ENCODE peak calls at places on chromosomes 2 and 18, in ten cellular contexts. W is WERI-Rb-1; Y is fibroblast of pulmonary artery; H is CD8-positive, alpha-beta T cell; R is naive thymus-derived CD4-positive, alpha-beta T cell; Z is skeletal muscle cell; S is uterus; N is astrocyte of the spinal cord; V is lower leg skin; X is effector memory CD4-positive, alpha-beta T cell. B is an unnamed sample.

GRCh38 chr2:233600361-233600760 is 17.1 kb upstream of the UGT1A8 start:
- DNase-seq in W (no peak), Y (no peak), H (no peak), R (no peak), Z (no peak), S (no peak), N (no peak), V (no peak), X (no peak), B (no peak)

GRCh38 chr2:47065771-47066380 is 89.2 kb downstream of the STPG4 start:
- DNase-seq in W (no peak), Y (peak), H (no peak), R (no peak), Z (peak), S (no peak), N (peak), V (no peak), X (no peak), B (no peak)

GRCh38 chr2:186098821-186099220 is 360.2 kb downstream of the FSIP2 start:
- DNase-seq in W (no peak), Y (peak), H (no peak), R (no peak), Z (no peak), S (no peak), N (peak), V (no peak), X (no peak), B (no peak)

GRCh38 chr2:46171441-46171953 is 125.7 kb upstream of the EPAS1 start:
- DNase-seq in W (no peak), Y (peak), H (no peak), R (no peak), Z (peak), S (no peak), N (peak), V (no peak), X (no peak), B (no peak)

GRCh38 chr2:126503476-126503875 is 152.5 kb upstream of the GYPC start:
- DNase-seq in W (no peak), Y (no peak), H (no peak), R (no peak), Z (no peak), S (no peak), N (no peak), V (no peak), X (no peak), B (no peak)

GRCh38 chr2:72128843-72129227 is 18.8 kb downstream of the CYP26B1 start:
- DNase-seq in W (peak), Y (no peak), H (no peak), R (no peak), Z (no peak), S (no peak), N (no peak), V (no peak), X (no peak), B (no peak)

GRCh38 chr18:46324556-46324955 is 220.4 kb downstream of the HAUS1 start:
- DNase-seq in W (no peak), Y (peak), H (no peak), R (no peak), Z (peak), S (no peak), N (peak), V (no peak), X (no peak), B (peak)

GRCh38 chr2:8456149-8457091 is 225.4 kb upstream of the ID2 start:
- DNase-seq in W (no peak), Y (no peak), H (peak), R (peak), Z (no peak), S (no peak), N (no peak), V (no peak), X (peak), B (peak)

GRCh38 chr2:69639246-69639645 is 4.3 kb downstream of the AAK1 start:
- DNase-seq in W (no peak), Y (no peak), H (no peak), R (no peak), Z (no peak), S (no peak), N (no peak), V (no peak), X (no peak), B (no peak)

GRCh38 chr2:230443540-230443939 is 27.5 kb downstream of the SP100 start:
- DNase-seq in W (no peak), Y (no peak), H (no peak), R (no peak), Z (peak), S (no peak), N (peak), V (no peak), X (no peak), B (no peak)

GRCh38 chr2:136116813-136117390 is 1.0 kb downstream of the CXCR4 start:
- DNase-seq in W (peak), Y (no peak), H (peak), R (peak), Z (no peak), S (no peak), N (no peak), V (no peak), X (peak), B (peak)

GRCh38 chr18:7945882-7946281 is 378.8 kb downstream of the PTPRM start:
- DNase-seq in W (no peak), Y (peak), H (no peak), R (no peak), Z (peak), S (no peak), N (peak), V (no peak), X (no peak), B (no peak)

GRCh38 chr2:63792523-63792922 is 49.2 kb upstream of the UGP2 start:
- DNase-seq in W (no peak), Y (peak), H (no peak), R (no peak), Z (peak), S (no peak), N (peak), V (no peak), X (no peak), B (no peak)

GRCh38 chr2:216478151-216478550 is 20.5 kb upstream of the RPL37A start:
- DNase-seq in W (no peak), Y (peak), H (no peak), R (no peak), Z (peak), S (no peak), N (peak), V (no peak), X (no peak), B (no peak)

GRCh38 chr18:70337139-70337972 is 48.5 kb downstream of the SOCS6 start:
- DNase-seq in W (no peak), Y (peak), H (no peak), R (no peak), Z (peak), S (no peak), N (peak), V (peak), X (no peak), B (no peak)

GRCh38 chr2:11079131-11079824 is 76.0 kb upstream of the SLC66A3 start:
- DNase-seq in W (no peak), Y (no peak), H (no peak), R (no peak), Z (no peak), S (no peak), N (no peak), V (peak), X (no peak), B (no peak)

GRCh38 chr2:59936031-59936430 is 617.4 kb downstream of the BCL11A start:
- DNase-seq in W (no peak), Y (no peak), H (no peak), R (no peak), Z (no peak), S (no peak), N (no peak), V (no peak), X (no peak), B (peak)

GRCh38 chr2:36659872-36660312 is 36.6 kb upstream of the VIT start:
- DNase-seq in W (no peak), Y (no peak), H (no peak), R (no peak), Z (no peak), S (no peak), N (no peak), V (no peak), X (no peak), B (no peak)

GRCh38 chr18:9348766-9349165 is 14.2 kb downstream of the TWSG1 start:
- DNase-seq in W (no peak), Y (no peak), H (no peak), R (no peak), Z (no peak), S (no peak), N (peak), V (no peak), X (no peak), B (no peak)

GRCh38 chr2:223488814-223489213 is 113.3 kb downstream of the SCG2 start:
- DNase-seq in W (peak), Y (peak), H (no peak), R (no peak), Z (no peak), S (peak), N (peak), V (no peak), X (no peak), B (peak)

GRCh38 chr18:453399-453798 is 47.1 kb downstream of the COLEC12 start:
- DNase-seq in W (no peak), Y (no peak), H (no peak), R (no peak), Z (no peak), S (no peak), N (no peak), V (no peak), X (no peak), B (no peak)

GRCh38 chr2:184272040-184272439 is 326.3 kb upstream of the ZNF804A start:
- DNase-seq in W (no peak), Y (no peak), H (no peak), R (no peak), Z (no peak), S (no peak), N (no peak), V (no peak), X (no peak), B (no peak)

GRCh38 chr2:105800036-105800755 is 55.5 kb downstream of the NCK2 start:
- DNase-seq in W (no peak), Y (peak), H (no peak), R (no peak), Z (peak), S (no peak), N (no peak), V (no peak), X (no peak), B (no peak)

GRCh38 chr2:101340141-101340541 is 31.6 kb upstream of the RNF149 start:
- DNase-seq in W (no peak), Y (peak), H (no peak), R (no peak), Z (no peak), S (no peak), N (no peak), V (no peak), X (no peak), B (no peak)

GRCh38 chr2:239249781-239250180 is 151.0 kb downstream of the HDAC4 start:
- DNase-seq in W (no peak), Y (peak), H (no peak), R (no peak), Z (peak), S (peak), N (peak), V (no peak), X (no peak), B (no peak)

GRCh38 chr2:73110622-73111299 is 2.0 kb downstream of the RAB11FIP5 start:
- DNase-seq in W (no peak), Y (no peak), H (no peak), R (no peak), Z (no peak), S (no peak), N (peak), V (no peak), X (no peak), B (no peak)

GRCh38 chr2:84904151-84904550 is 1.3 kb upstream of the TMSB10 start:
- DNase-seq in W (no peak), Y (no peak), H (no peak), R (peak), Z (no peak), S (no peak), N (no peak), V (no peak), X (no peak), B (no peak)

GRCh38 chr2:69975853-69976462 is 14.5 kb upstream of the ASPRV1 start:
- DNase-seq in W (no peak), Y (no peak), H (no peak), R (no peak), Z (no peak), S (no peak), N (no peak), V (no peak), X (no peak), B (no peak)

GRCh38 chr18:69002233-69002632 is 204.4 kb downstream of the CCDC102B start:
- DNase-seq in W (no peak), Y (no peak), H (no peak), R (no peak), Z (no peak), S (no peak), N (no peak), V (no peak), X (no peak), B (peak)

GRCh38 chr2:160388464-160389263 is 104.9 kb downstream of the RBMS1 start:
- DNase-seq in W (no peak), Y (no peak), H (peak), R (peak), Z (no peak), S (no peak), N (no peak), V (peak), X (peak), B (peak)

GRCh38 chr2:33597026-33597425 is 2.1 kb downstream of the FAM98A start:
- DNase-seq in W (no peak), Y (no peak), H (no peak), R (no peak), Z (no peak), S (no peak), N (no peak), V (no peak), X (no peak), B (no peak)
- H3K4me3 ChIP-seq in W (no peak), Y (no peak), H (no peak), R (no peak), Z (peak), S (no peak), N (no peak), V (no peak), X (no peak), B (no peak)

GRCh38 chr2:231687133-231687852 is 21.0 kb upstream of the PTMA start:
- DNase-seq in W (peak), Y (peak), H (peak), R (peak), Z (no peak), S (peak), N (peak), V (no peak), X (peak), B (peak)
- H3K4me3 ChIP-seq in W (peak), Y (no peak), H (no peak), R (no peak), Z (no peak), S (no peak), N (no peak), V (no peak), X (no peak), B (no peak)

GRCh38 chr18:48160622-48161021 is 230.2 kb upstream of the SMAD2 start:
- DNase-seq in W (no peak), Y (no peak), H (no peak), R (no peak), Z (no peak), S (no peak), N (no peak), V (no peak), X (no peak), B (no peak)
- H3K4me3 ChIP-seq in W (no peak), Y (peak), H (no peak), R (no peak), Z (no peak), S (peak), N (peak), V (no peak), X (no peak), B (no peak)

GRCh38 chr2:218896501-218897393 is 16.1 kb downstream of the WNT10A start:
- DNase-seq in W (no peak), Y (no peak), H (peak), R (peak), Z (no peak), S (no peak), N (no peak), V (no peak), X (peak), B (peak)

GRCh38 chr2:218899147-218899546 is 18.5 kb downstream of the WNT10A start:
- DNase-seq in W (no peak), Y (no peak), H (no peak), R (no peak), Z (no peak), S (no peak), N (no peak), V (no peak), X (no peak), B (no peak)

GRCh38 chr2:218898109-218898878 is 17.6 kb downstream of the WNT10A start:
- DNase-seq in W (peak), Y (peak), H (peak), R (peak), Z (no peak), S (peak), N (peak), V (no peak), X (peak), B (no peak)

GRCh38 chr2:218895758-218896500 is 15.3 kb downstream of the WNT10A start:
- DNase-seq in W (no peak), Y (no peak), H (no peak), R (no peak), Z (no peak), S (no peak), N (no peak), V (no peak), X (no peak), B (no peak)

GRCh38 chr2:218897394-218898108 is 16.9 kb downstream of the WNT10A start:
- DNase-seq in W (no peak), Y (no peak), H (no peak), R (peak), Z (no peak), S (no peak), N (no peak), V (no peak), X (no peak), B (no peak)
- H3K4me3 ChIP-seq in W (no peak), Y (no peak), H (peak), R (peak), Z (no peak), S (no peak), N (no peak), V (no peak), X (peak), B (peak)

DNA sequence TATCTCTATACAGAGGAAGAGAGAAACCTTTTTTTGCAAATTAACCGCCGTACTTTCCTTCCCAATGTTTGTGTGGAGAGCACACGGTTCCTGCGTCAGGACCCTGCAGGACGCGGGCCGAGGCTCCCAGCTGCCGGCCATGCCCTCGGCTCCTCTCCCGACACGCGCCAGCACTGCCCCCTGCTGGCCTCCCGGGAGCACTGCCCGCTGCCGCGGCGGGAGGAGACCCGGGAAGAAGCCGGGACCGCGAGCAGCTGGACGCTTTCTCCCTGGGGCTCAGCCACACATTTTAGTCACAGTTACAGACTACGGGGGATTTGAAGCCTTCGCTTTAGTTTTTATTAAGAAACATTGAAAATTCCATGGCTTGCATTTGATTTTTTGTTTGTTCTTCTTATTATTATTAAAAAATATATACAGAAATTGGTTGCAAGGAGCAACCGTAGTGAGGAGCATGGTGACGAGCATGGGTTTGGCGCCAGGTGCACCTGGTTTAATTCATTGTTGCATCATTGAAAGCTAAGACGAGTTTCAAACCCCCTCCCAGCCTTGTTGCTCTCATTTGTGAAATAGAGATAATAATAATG is 401.2 kb downstream of the GALR1 start:
- DNase-seq in W (peak), Y (peak), H (no peak), R (peak), Z (peak), S (peak), N (peak), V (peak), X (peak), B (no peak)
- H3K4me3 ChIP-seq in W (peak), Y (no peak), H (no peak), R (no peak), Z (no peak), S (no peak), N (no peak), V (no peak), X (no peak), B (no peak)

GRCh38 chr2:39623916-39624315 is 41.8 kb upstream of the TMEM178A start:
- DNase-seq in W (no peak), Y (no peak), H (no peak), R (no peak), Z (no peak), S (no peak), N (no peak), V (no peak), X (no peak), B (no peak)

GRCh38 chr2:39618236-39618635 is 47.5 kb upstream of the TMEM178A start:
- DNase-seq in W (no peak), Y (no peak), H (no peak), R (no peak), Z (no peak), S (no peak), N (no peak), V (no peak), X (no peak), B (no peak)

GRCh38 chr2:39621596-39621995 is 44.1 kb upstream of the TMEM178A start:
- DNase-seq in W (no peak), Y (no peak), H (no peak), R (no peak), Z (no peak), S (no peak), N (no peak), V (no peak), X (no peak), B (no peak)

GRCh38 chr2:39618736-39619135 is 47.0 kb upstream of the TMEM178A start:
- DNase-seq in W (no peak), Y (no peak), H (no peak), R (no peak), Z (no peak), S (no peak), N (no peak), V (no peak), X (no peak), B (no peak)

DNA sequence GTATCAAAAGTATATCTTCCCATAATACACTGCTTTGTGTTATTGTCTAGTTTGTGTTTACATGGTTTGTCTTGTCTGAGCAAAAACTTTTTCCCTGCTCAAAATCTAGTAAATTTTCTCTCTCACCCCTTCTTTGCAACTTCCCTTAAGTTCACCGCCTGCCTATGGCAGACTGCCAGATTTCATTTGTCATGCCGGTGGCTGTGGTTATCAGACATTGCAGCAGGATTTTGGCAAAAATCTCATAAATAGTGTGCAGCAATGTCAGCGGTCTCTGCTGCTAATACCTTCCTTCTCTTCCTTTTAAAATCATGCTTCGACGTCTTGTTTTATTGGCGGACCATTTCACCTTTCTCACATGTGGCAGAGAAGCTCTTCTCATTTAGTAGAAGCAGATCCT is 45.6 kb upstream of the TMEM178A start:
- DNase-seq in W (no peak), Y (peak), H (no peak), R (no peak), Z (peak), S (peak), N (peak), V (peak), X (no peak), B (peak)
- H3K4me3 ChIP-seq in W (no peak), Y (no peak), H (no peak), R (no peak), Z (no peak), S (no peak), N (no peak), V (no peak), X (no peak), B (no peak)

B was measured in Jurkat, Clone E6-1.